ENCODE peak calls at places on chromosomes 1 and 21, in nine cellular contexts. I, H, F, T, B, Z, O, V and K are unnamed samples.

GRCh38 chr1:47415728-47416318 is at the start of gene FOXE3:
- DNase-seq in Z (no peak), T (no peak), V (no peak), F (no peak), O (no peak), I (no peak), H (no peak), B (no peak), K (no peak)

GRCh38 chr1:115457295-115457694 is 119.2 kb upstream of the NGF start:
- DNase-seq in Z (no peak), T (no peak), B (peak; percentile 28), I (no peak), O (no peak), H (no peak), F (no peak), V (peak; percentile 17), K (no peak)

GRCh38 chr1:172108494-172108893 is 267.2 kb downstream of the DNM3 start:
- DNase-seq in F (no peak), Z (no peak), B (peak; percentile 6), T (no peak), H (no peak), I (no peak), V (no peak), O (no peak), K (no peak)

GRCh38 chr1:45518910-45519309 is 2.8 kb downstream of the PRDX1 start:
- DNase-seq in O (no peak), T (no peak), B (peak; percentile 20), V (peak; percentile 20), F (no peak), H (no peak), I (no peak), Z (no peak), K (no peak)

GRCh38 chr1:7325254-7325653 is 445.8 kb upstream of the VAMP3 start:
- DNase-seq in T (no peak), I (no peak), Z (no peak), H (no peak), F (no peak), O (no peak), V (no peak), B (no peak), K (no peak)

GRCh38 chr1:166693673-166694297 is 145.5 kb upstream of the POGK start:
- DNase-seq in F (no peak), H (no peak), O (no peak), B (no peak), Z (no peak), I (no peak), V (no peak), T (no peak), K (no peak)

GRCh38 chr1:117370071-117370470 is 2.8 kb downstream of the MAN1A2 start:
- DNase-seq in O (no peak), Z (no peak), T (no peak), I (no peak), H (no peak), B (no peak), V (no peak), F (no peak), K (no peak)

GRCh38 chr1:206586501-206587445 is 25.5 kb downstream of the EIF2D start:
- DNase-seq in V (no peak), H (no peak), B (no peak), I (no peak), T (no peak), Z (no peak), F (no peak), O (no peak), K (no peak)

GRCh38 chr21:29248124-29248523 is 50.6 kb upstream of the BACH1 start:
- DNase-seq in V (no peak), O (no peak), B (no peak), F (no peak), T (no peak), Z (no peak), H (no peak), I (no peak), K (no peak)

GRCh38 chr1:201681375-201681774 is 142.4 kb downstream of the NAV1 start:
- DNase-seq in B (peak; percentile 32), V (no peak), Z (no peak), O (no peak), T (no peak), I (no peak), F (no peak), H (no peak), K (peak; percentile 16)

GRCh38 chr1:205044745-205045144 is 1.7 kb downstream of the CNTN2 start:
- DNase-seq in T (no peak), F (no peak), Z (no peak), I (no peak), B (no peak), H (no peak), V (no peak), O (no peak), K (no peak)

GRCh38 chr1:15501208-15502032 is 22.6 kb downstream of the CASP9 start:
- DNase-seq in O (no peak), T (peak; percentile 57), H (peak; percentile 25), Z (peak; percentile 76), F (peak; percentile 24), V (peak; percentile 37), I (peak; percentile 46), B (peak; percentile 61), K (no peak)

GRCh38 chr1:7810395-7810794 is 26.3 kb downstream of the PER3 start:
- DNase-seq in T (no peak), Z (no peak), F (peak; percentile 66), O (peak; percentile 7), V (peak; percentile 91), B (peak; percentile 82), H (no peak), I (no peak), K (no peak)